ENCODE peak calls at places on chromosomes 2 and 18, in ten cellular contexts. M, L, T, S, X, Y, I, W, N and A are unnamed samples.

GRCh38 chr2:113228351-113228750 is 50.4 kb downstream of the PAX8 start:
- DNase-seq in W (no peak), L (no peak), N (no peak), S (no peak), Y (no peak), T (no peak), I (no peak), M (no peak), X (no peak), A (no peak)

GRCh38 chr2:74063486-74063885 is 78.8 kb downstream of the TET3 start:
- DNase-seq in T (no peak), M (no peak), Y (no peak), X (no peak), I (peak; percentile 10), W (no peak), L (no peak), N (no peak), S (no peak), A (no peak)

GRCh38 chr2:110793034-110793433 is 60.7 kb downstream of the ACOXL start:
- DNase-seq in I (no peak), Y (no peak), W (no peak), S (no peak), M (no peak), N (no peak), L (no peak), X (no peak), T (no peak), A (no peak)

GRCh38 chr2:20633794-20634259 is 17.1 kb downstream of the HS1BP3 start:
- DNase-seq in S (no peak), W (peak; percentile 68), L (no peak), M (no peak), I (no peak), X (no peak), T (no peak), Y (peak; percentile 52), N (no peak), A (no peak)

GRCh38 chr2:221346411-221346810 is 225.7 kb downstream of the EPHA4 start:
- DNase-seq in T (no peak), Y (no peak), M (no peak), S (peak; percentile 59), N (no peak), X (no peak), W (no peak), I (no peak), L (no peak), A (no peak)

GRCh38 chr2:19474128-19474527 is 115.7 kb upstream of the OSR1 start:
- DNase-seq in X (peak; percentile 73), Y (no peak), S (no peak), L (no peak), M (no peak), T (no peak), I (peak; percentile 12), W (peak; percentile 20), N (no peak), A (no peak)

GRCh38 chr2:46335404-46335965 is 38.3 kb downstream of the EPAS1 start:
- DNase-seq in W (no peak), S (peak; percentile 55), L (no peak), M (peak; percentile 57), X (peak; percentile 69), Y (peak; percentile 30), N (no peak), T (peak; percentile 22), I (peak; percentile 71), A (peak; percentile 33)

GRCh38 chr2:156486175-156486574 is 50.0 kb downstream of the GPD2 start:
- DNase-seq in I (no peak), S (no peak), Y (no peak), W (no peak), T (no peak), M (no peak), X (peak; percentile 47), L (no peak), N (no peak), A (no peak)

GRCh38 chr2:10253596-10254372 is 48.9 kb upstream of the HPCAL1 start:
- DNase-seq in L (no peak), S (no peak), T (no peak), M (no peak), X (no peak), I (no peak), Y (no peak), N (no peak), W (no peak), A (no peak)

GRCh38 chr2:212897296-212897695 is 254.1 kb downstream of the IKZF2 start:
- DNase-seq in L (no peak), I (peak; percentile 51), W (no peak), Y (no peak), N (no peak), M (no peak), T (no peak), X (peak; percentile 23), S (no peak), A (no peak)

GRCh38 chr2:199818754-199819153 is 32.2 kb downstream of the FTCDNL1 start:
- DNase-seq in I (no peak), L (no peak), X (no peak), T (no peak), S (no peak), W (no peak), Y (no peak), M (no peak), N (no peak), A (no peak)
- TF ChIP-seq CTCF in I (no peak), L (no peak), X (no peak), T (no peak), S (no peak), W (no peak), Y (no peak), M (no peak), N (no peak), A (no peak)

GRCh38 chr18:3329871-3330270 is 67.9 kb downstream of the MYL12B start:
- DNase-seq in T (no peak), I (no peak), Y (no peak), M (no peak), S (no peak), W (no peak), L (no peak), N (no peak), X (no peak), A (no peak)

GRCh38 chr18:3329471-3329870 is 67.5 kb downstream of the MYL12B start:
- DNase-seq in I (no peak), T (no peak), S (no peak), M (no peak), L (no peak), Y (no peak), W (no peak), X (no peak), N (no peak), A (no peak)

GRCh38 chr18:3332376-3332775 is 70.4 kb downstream of the MYL12B start:
- DNase-seq in W (no peak), L (no peak), S (no peak), M (no peak), X (peak; percentile 65), N (no peak), T (no peak), I (no peak), Y (no peak), A (no peak)

GRCh38 chr18:3328522-3328921 is 66.6 kb downstream of the MYL12B start:
- DNase-seq in S (no peak), Y (no peak), T (no peak), N (no peak), M (no peak), I (no peak), L (no peak), X (no peak), W (no peak), A (no peak)

GRCh38 chr18:3330622-3331021 is 68.7 kb downstream of the MYL12B start:
- DNase-seq in I (no peak), L (no peak), T (no peak), N (no peak), M (no peak), Y (no peak), W (no peak), S (no peak), X (no peak), A (no peak)
- TF ChIP-seq CTCF in I (no peak), L (no peak), T (no peak), N (no peak), M (no peak), Y (no peak), W (no peak), S (no peak), X (no peak), A (no peak)

GRCh38 chr2:69768217-69768616 is 26.3 kb downstream of the ANXA4 start:
- DNase-seq in I (no peak), T (no peak), X (no peak), L (no peak), N (no peak), W (no peak), S (no peak), Y (no peak), M (no peak), A (no peak)

GRCh38 chr2:69768789-69769188 is 26.9 kb downstream of the ANXA4 start:
- DNase-seq in M (no peak), X (no peak), Y (no peak), S (no peak), L (no peak), W (no peak), N (no peak), I (no peak), T (no peak), A (no peak)

GRCh38 chr2:69766014-69766413 is 24.1 kb downstream of the ANXA4 start:
- DNase-seq in N (no peak), S (no peak), M (no peak), X (no peak), T (no peak), L (no peak), Y (no peak), I (no peak), W (no peak), A (no peak)

GRCh38 chr2:69764286-69765058 is 22.5 kb downstream of the ANXA4 start:
- DNase-seq in M (no peak), I (no peak), W (no peak), L (no peak), X (peak; percentile 49), N (no peak), Y (no peak), S (no peak), T (no peak), A (no peak)

GRCh38 chr2:69767034-69767433 is 25.1 kb downstream of the ANXA4 start:
- DNase-seq in S (peak; percentile 22), I (no peak), W (no peak), L (no peak), X (peak; percentile 31), T (no peak), N (no peak), Y (no peak), M (no peak), A (no peak)
- TF ChIP-seq CTCF in S (no peak), I (peak; percentile 32), W (no peak), L (no peak), X (no peak), T (no peak), N (no peak), Y (no peak), M (no peak), A (no peak)

DNA sequence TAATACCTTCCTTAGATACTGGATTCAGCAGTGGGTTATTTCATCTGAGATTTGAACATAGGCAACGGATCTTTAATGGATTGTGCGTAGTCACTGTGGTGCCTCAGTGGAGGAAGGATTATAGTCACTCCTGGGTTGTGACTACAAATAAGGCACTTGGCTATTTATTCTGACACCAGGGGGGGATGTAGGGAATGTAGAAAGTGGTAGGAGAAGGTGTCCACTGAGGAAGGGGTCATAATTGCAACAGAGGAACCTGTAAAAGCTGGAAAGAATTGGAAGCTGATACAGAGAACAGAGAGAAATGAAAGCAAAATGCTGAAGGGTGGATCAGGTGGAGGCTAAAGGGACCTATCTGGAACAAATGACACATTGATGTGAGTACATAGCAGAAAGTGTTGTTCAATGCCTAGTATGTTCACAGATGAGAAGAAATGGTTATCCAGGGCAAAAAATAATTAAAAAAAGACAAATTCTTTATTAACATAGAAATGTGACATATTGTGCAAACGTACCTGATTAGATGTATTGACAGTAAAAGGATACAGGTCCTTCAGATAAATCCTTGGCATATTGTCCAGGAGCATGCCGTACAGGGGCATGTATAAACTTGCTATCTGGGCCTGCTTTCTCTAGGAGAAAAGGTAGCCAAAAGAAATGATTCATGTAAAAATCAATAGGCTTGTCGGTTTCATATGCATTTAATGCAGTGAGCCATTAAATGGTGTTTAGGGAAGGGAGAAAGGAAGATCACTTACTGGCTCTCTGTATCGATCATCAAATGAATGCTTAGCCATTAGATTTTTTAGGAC is 91.2 kb upstream of the CCDC195 start:
- DNase-seq in S (no peak), W (no peak), N (no peak), M (no peak), L (no peak), I (no peak), T (no peak), X (no peak), Y (no peak), A (no peak)
- TF ChIP-seq CTCF in S (no peak), W (no peak), N (no peak), M (peak; percentile 17), L (peak; percentile 27), I (no peak), T (no peak), X (no peak), Y (no peak), A (no peak)